ENCODE peak calls at places on chromosomes 4 and X, in four cellular contexts. N is prostate gland, Z is Panc1, W is stomach. C is an unnamed sample.

GRCh38 chr4:140388015-140388414 is 14.6 kb downstream of the SCOC start:
- DNase-seq in N (no peak), Z (no peak), W (no peak), C (no peak)

GRCh38 chrX:149962010-149962409 is 23.7 kb upstream of the EOLA2 start:
- DNase-seq in N (no peak), Z (no peak), W (no peak), C (no peak)

GRCh38 chr4:6467600-6467999 is 4.8 kb downstream of the PPP2R2C start:
- DNase-seq in N (no peak), Z (no peak), W (no peak), C (no peak)

GRCh38 chr4:188779586-188779985 is 640.3 kb downstream of the TRIML1 start:
- DNase-seq in N (no peak), Z (no peak), W (no peak), C (no peak)

GRCh38 chrX:72366746-72367145 is 61.0 kb upstream of the CITED1 start:
- DNase-seq in N (no peak), Z (no peak), W (no peak), C (no peak)

GRCh38 chr4:80253510-80253909 is 13.0 kb upstream of the FGF5 start:
- DNase-seq in N (no peak), Z (no peak), W (no peak), C (no peak)

GRCh38 chr4:3879681-3880594 is 113.8 kb downstream of the ADRA2C start:
- DNase-seq in N (no peak), Z (no peak), W (peak), C (peak)

GRCh38 chr4:17260395-17260907 is 251.4 kb downstream of the QDPR start:
- DNase-seq in N (no peak), Z (no peak), W (no peak), C (no peak)

GRCh38 chrX:154002215-154002719 is 17.4 kb downstream of the IRAK1 start:
- DNase-seq in N (no peak), Z (no peak), W (no peak), C (peak)

GRCh38 chrX:16946971-16947562 is 609 bp downstream of the REPS2 start:
- DNase-seq in N (peak), Z (no peak), W (peak), C (no peak)

GRCh38 chr4:182642831-182643230 is 274.4 kb downstream of the DCTD start:
- DNase-seq in N (no peak), Z (no peak), W (no peak), C (no peak)

GRCh38 chrX:150663061-150663460 is 30.1 kb upstream of the MTMR1 start:
- DNase-seq in N (no peak), Z (no peak), W (no peak), C (no peak)

GRCh38 chrX:46447384-46447783 is 97.8 kb downstream of the ZNF674 start:
- DNase-seq in N (no peak), Z (no peak), W (no peak), C (no peak)

GRCh38 chr4:33060873-33061542 is 2340.8 kb downstream of the PCDH7 start:
- DNase-seq in N (no peak), Z (peak), W (no peak), C (peak)

GRCh38 chr4:3681191-3681590 is 85.0 kb upstream of the ADRA2C start:
- DNase-seq in N (no peak), Z (no peak), W (no peak), C (no peak)

GRCh38 chr4:79284893-79285292 is 41.0 kb downstream of the NAA11 start:
- DNase-seq in N (no peak), Z (no peak), W (no peak), C (no peak)

GRCh38 chrX:15207384-15207783 is 62.5 kb downstream of the ASB9 start:
- DNase-seq in N (no peak), Z (no peak), W (no peak), C (no peak)

GRCh38 chr4:182795446-182796238 is 121.5 kb downstream of the DCTD start:
- DNase-seq in N (no peak), Z (no peak), W (peak), C (no peak)

GRCh38 chrX:131816551-131817136 is 206.5 kb upstream of the STK26 start:
- DNase-seq in N (peak), Z (no peak), W (peak), C (no peak)

GRCh38 chrX:35562395-35562794 is 235.7 kb upstream of the MAGEB16 start:
- DNase-seq in N (no peak), Z (no peak), W (no peak), C (peak)

GRCh38 chr4:126851391-126851790 is 781.4 kb upstream of the INTU start:
- DNase-seq in N (no peak), Z (no peak), W (no peak), C (no peak)

DNA sequence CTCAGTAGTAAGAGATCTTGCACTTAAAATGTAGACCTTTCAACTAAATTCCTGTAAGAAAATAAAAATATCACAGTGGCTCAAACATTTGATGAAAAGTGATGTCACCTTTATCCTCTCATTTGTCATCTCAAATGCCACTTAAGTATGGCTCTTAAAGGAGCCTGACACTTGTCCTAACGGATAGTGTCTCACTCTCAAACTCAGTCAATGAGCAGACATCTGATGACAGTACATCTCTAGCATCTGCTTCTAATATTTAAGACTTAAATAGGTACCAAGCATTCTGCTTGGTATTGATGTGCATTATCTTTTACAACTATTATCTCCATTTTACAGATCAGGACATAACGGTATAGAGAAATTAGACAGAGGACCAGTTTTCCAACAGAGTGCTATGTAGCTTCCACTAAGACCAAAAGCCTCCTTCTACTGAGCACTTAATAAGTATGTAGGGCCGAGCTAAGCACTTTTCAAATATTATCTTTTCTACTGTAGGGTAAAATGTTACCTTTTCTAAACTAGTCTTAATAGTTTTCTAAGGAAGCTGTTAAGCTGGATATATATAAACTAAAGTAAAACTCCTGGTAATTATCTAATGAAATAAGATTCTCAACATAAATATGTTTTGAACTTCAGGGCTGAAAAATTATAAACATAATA is 110.2 kb downstream of the PDE5A start:
- DNase-seq in N (no peak), Z (no peak), W (no peak), C (peak)
- TF ChIP-seq POLR2AphosphoS5 in N (no peak), Z (no peak), W (peak), C (no peak)

GRCh38 chr4:42515156-42515884 is 118.0 kb downstream of the SHISA3 start:
- DNase-seq in N (no peak), Z (no peak), W (no peak), C (peak)
- H3K4me3 ChIP-seq in N (no peak), Z (no peak), W (no peak), C (no peak)

GRCh38 chr4:1763550-1764080 is 29.5 kb upstream of the FGFR3 start:
- DNase-seq in N (no peak), Z (no peak), W (peak), C (no peak)

GRCh38 chr4:1767058-1767769 is 25.9 kb upstream of the FGFR3 start:
- DNase-seq in N (no peak), Z (no peak), W (no peak), C (peak)

GRCh38 chr4:1764670-1765069 is 28.4 kb upstream of the FGFR3 start:
- DNase-seq in N (no peak), Z (no peak), W (no peak), C (no peak)

GRCh38 chr4:1766336-1767057 is 26.6 kb upstream of the FGFR3 start:
- DNase-seq in N (no peak), Z (no peak), W (no peak), C (peak)

DNA sequence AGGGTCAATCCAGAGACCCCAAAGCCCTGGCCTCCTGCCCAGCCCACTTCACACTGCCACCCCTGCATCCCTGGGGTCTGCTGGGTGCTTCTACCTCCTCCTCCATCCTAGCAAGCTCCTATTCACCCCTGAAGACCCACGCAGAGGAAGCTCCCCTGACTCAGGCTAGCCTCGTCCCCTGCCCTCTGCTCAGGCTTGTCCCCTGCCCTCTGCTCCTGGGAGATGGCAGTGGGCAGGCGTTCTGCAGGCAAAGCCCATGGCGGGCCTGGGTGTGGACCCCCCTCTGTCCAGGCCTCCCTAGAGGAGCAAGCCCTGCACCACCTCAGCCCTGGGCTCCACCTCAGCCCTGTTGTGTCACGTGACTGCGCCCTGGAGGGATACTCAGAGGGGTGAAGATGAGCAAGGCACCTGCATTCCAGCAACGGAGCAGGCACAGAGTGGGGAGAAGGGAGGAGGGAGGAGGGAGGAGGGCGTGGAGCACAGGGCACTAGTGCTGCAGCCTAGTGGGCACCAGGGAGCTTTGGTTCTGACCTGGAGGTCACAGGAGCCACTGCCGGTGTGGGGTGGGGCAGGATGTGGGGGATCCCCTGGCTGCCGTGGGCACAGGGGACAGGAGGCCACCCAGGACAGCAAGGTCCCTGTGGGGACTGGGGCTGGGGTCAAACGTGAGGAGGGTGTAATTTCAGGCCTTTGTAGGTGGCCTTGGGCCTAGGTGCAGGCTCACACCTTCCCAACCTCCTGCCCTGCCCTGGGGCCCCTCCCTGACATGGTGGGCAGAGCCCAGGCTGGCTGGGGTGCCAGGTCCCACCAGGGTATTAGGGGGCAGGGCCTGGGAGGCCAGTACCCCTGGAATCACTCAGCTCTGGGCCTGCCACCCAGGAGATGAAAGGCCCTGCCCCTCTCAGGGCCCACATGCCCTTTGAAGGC is 27.4 kb upstream of the FGFR3 start:
- DNase-seq in N (no peak), Z (no peak), W (no peak), C (no peak)
- TF ChIP-seq POLR2AphosphoS5 in N (no peak), Z (no peak), W (no peak), C (no peak)

GRCh38 chr4:37885496-37885895 is 5.4 kb upstream of the TBC1D1 start:
- DNase-seq in N (peak), Z (no peak), W (no peak), C (no peak)

GRCh38 chr4:37889849-37890500 is 909 bp upstream of the TBC1D1 start:
- DNase-seq in N (no peak), Z (no peak), W (no peak), C (peak)

GRCh38 chr4:37882665-37883296 is 8.1 kb upstream of the TBC1D1 start:
- DNase-seq in N (peak), Z (no peak), W (no peak), C (peak)

GRCh38 chr4:37879365-37879764 is 11.5 kb upstream of the TBC1D1 start:
- DNase-seq in N (no peak), Z (no peak), W (no peak), C (no peak)

GRCh38 chr4:37884855-37885487 is 5.9 kb upstream of the TBC1D1 start:
- DNase-seq in N (no peak), Z (no peak), W (no peak), C (no peak)
- H3K4me3 ChIP-seq in N (no peak), Z (no peak), W (no peak), C (no peak)

GRCh38 chrX:48802089-48802812 is 384 bp downstream of the HDAC6 start:
- DNase-seq in N (peak), Z (peak), W (peak), C (peak)
- TF ChIP-seq POLR2AphosphoS5 in N (no peak), Z (peak), W (peak), C (peak)

DNA sequence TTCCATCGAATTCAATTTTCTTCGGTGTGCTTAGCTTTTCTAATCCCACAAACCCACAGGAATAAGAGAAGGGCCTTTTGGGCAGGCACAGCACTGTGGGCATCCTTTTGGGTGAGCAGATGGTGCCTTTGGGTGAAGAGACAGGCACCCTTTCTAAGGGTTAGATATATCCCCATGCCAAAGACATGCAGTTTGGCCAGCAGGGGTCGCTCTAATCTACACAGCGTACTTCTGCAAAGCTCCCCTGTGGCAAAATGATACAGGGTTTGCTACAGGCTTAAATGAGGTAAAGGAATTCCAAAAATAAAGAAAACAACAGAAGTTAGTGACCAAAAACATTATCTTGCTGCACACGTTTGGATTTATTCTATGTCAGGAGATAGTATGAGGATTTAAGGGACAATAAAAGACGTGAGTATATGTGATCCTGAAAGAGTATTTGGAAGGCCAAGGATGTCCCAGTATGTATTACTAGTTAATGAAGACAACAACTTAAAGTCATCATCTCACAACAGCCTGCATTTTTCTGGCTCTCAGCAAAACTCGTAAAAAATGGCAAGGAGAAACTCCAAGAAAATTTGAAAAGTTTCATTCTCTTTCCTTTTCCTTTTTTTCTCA is 49.5 kb downstream of the PHEX start:
- DNase-seq in N (no peak), Z (peak), W (peak), C (peak)
- H3K4me3 ChIP-seq in N (no peak), Z (no peak), W (no peak), C (no peak)

GRCh38 chr4:1721666-1722550 is 587 bp downstream of the TACC3 start:
- DNase-seq in N (no peak), Z (no peak), W (no peak), C (peak)

GRCh38 chr4:1722551-1723071 is 1.3 kb downstream of the TACC3 start:
- DNase-seq in N (no peak), Z (no peak), W (no peak), C (no peak)

GRCh38 chr4:1720163-1720983 is 750 bp downstream of the TMEM129 start:
- DNase-seq in N (peak), Z (no peak), W (peak), C (peak)

GRCh38 chr4:1723131-1723801 is 1.9 kb downstream of the TACC3 start:
- DNase-seq in N (no peak), Z (no peak), W (no peak), C (no peak)

DNA sequence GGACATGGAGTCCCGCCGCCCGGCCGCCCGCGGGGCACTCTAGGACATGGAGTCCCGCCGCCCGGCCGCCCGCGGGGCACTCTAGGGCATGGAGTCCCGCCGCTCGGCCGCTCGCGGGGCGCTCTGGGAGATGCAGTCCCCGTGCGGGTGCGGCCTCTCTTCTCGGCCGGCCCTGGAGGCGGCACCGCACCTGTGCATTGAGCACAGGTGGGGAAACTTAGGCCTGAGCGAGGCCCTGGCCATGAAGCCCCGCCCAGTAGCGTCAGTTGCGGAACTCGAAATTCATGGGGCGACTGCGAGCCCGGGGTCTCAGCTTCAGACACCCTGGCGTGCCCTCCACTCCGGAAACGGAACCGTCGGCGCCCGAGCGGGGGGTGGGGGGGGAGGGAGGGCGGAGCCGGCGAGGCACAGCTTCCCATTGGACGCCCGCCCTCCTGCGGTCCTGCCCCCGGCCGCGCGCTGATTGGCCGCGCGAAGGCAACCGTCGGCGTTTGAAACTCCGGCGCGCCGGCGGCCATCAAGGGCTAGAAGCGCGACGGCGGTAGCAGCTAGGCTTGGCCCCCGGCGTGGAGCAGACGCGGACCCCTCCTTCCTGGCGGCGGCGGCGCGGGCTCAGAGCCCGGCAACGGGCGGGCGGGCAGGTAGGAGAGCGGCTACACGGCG is at the start of the genes TACC3 and TMEM129:
- DNase-seq in N (peak), Z (no peak), W (peak), C (peak)
- TF ChIP-seq POLR2AphosphoS5 in N (peak), Z (peak), W (peak), C (peak)

C was measured in GM23338.